ENCODE peak calls at places on chromosomes 1 and 21, in four cellular contexts. One of them, this sample, is unnamed.

GRCh38 chr1:220533504-220534109 is 5.7 kb downstream of the MARK1 start:
- DNase-seq in spleen: no peak
- DNase-seq in adrenal gland: no peak
- DNase-seq in tibial nerve: no peak
- DNase-seq in this sample: no peak

GRCh38 chr1:68229927-68230812 is 2.2 kb downstream of the WLS start:
- DNase-seq in spleen: no peak
- DNase-seq in adrenal gland: peak
- DNase-seq in tibial nerve: no peak
- DNase-seq in this sample: no peak

GRCh38 chr1:85850238-85850637 is 142.0 kb upstream of the ZNHIT6 start:
- DNase-seq in spleen: no peak
- DNase-seq in adrenal gland: no peak
- DNase-seq in tibial nerve: no peak
- DNase-seq in this sample: no peak

GRCh38 chr1:17635811-17636210 is 96.3 kb downstream of the ARHGEF10L start:
- DNase-seq in spleen: no peak
- DNase-seq in adrenal gland: peak
- DNase-seq in tibial nerve: peak
- DNase-seq in this sample: no peak

GRCh38 chr1:243415663-243416365 is 160.0 kb downstream of the SDCCAG8 start:
- DNase-seq in spleen: no peak
- DNase-seq in adrenal gland: no peak
- DNase-seq in tibial nerve: no peak
- DNase-seq in this sample: no peak

GRCh38 chr1:158043232-158043631 is 49.8 kb downstream of the KIRREL1 start:
- DNase-seq in spleen: no peak
- DNase-seq in adrenal gland: no peak
- DNase-seq in tibial nerve: no peak
- DNase-seq in this sample: no peak

GRCh38 chr21:25903599-25903998 is 168.8 kb downstream of the GABPA start:
- DNase-seq in spleen: no peak
- DNase-seq in adrenal gland: no peak
- DNase-seq in tibial nerve: no peak
- DNase-seq in this sample: no peak

GRCh38 chr1:241555526-241555925 is 23.3 kb downstream of the KMO start:
- DNase-seq in spleen: no peak
- DNase-seq in adrenal gland: no peak
- DNase-seq in tibial nerve: no peak
- DNase-seq in this sample: no peak

GRCh38 chr1:180462099-180462498 is 40.3 kb downstream of the ACBD6 start:
- DNase-seq in spleen: no peak
- DNase-seq in adrenal gland: no peak
- DNase-seq in tibial nerve: no peak
- DNase-seq in this sample: no peak

GRCh38 chr1:15848143-15848928 is 829 bp downstream of the SPEN start:
- DNase-seq in spleen: peak
- DNase-seq in adrenal gland: peak
- DNase-seq in tibial nerve: no peak
- DNase-seq in this sample: peak

GRCh38 chr1:156963621-156964020 is 43.2 kb downstream of the LRRC71 start:
- DNase-seq in spleen: peak
- DNase-seq in adrenal gland: peak
- DNase-seq in tibial nerve: peak
- DNase-seq in this sample: peak

GRCh38 chr1:60281360-60281932 is 207.9 kb upstream of the C1orf87 start:
- DNase-seq in spleen: no peak
- DNase-seq in adrenal gland: peak
- DNase-seq in tibial nerve: peak
- DNase-seq in this sample: peak

GRCh38 chr1:166170075-166170474 is 3.3 kb upstream of the FAM78B start:
- DNase-seq in spleen: no peak
- DNase-seq in adrenal gland: no peak
- DNase-seq in tibial nerve: no peak
- DNase-seq in this sample: no peak

GRCh38 chr1:214463596-214463995 is 87.8 kb downstream of the PTPN14 start:
- DNase-seq in spleen: no peak
- DNase-seq in adrenal gland: no peak
- DNase-seq in tibial nerve: no peak
- DNase-seq in this sample: no peak

GRCh38 chr21:41864311-41865001 is 14.7 kb downstream of the PRDM15 start:
- DNase-seq in spleen: peak
- DNase-seq in adrenal gland: no peak
- DNase-seq in tibial nerve: no peak
- DNase-seq in this sample: no peak

GRCh38 chr1:235648954-235649721 is 446 bp downstream of the GNG4 start:
- DNase-seq in spleen: peak
- DNase-seq in adrenal gland: peak
- DNase-seq in tibial nerve: peak
- DNase-seq in this sample: peak

GRCh38 chr1:218669431-218669830 is 324.3 kb downstream of the TGFB2 start:
- DNase-seq in spleen: no peak
- DNase-seq in adrenal gland: no peak
- DNase-seq in tibial nerve: no peak
- DNase-seq in this sample: no peak

GRCh38 chr1:88801575-88802208 is 89.7 kb downstream of the GTF2B start:
- DNase-seq in spleen: no peak
- DNase-seq in adrenal gland: no peak
- DNase-seq in tibial nerve: no peak
- DNase-seq in this sample: no peak

GRCh38 chr1:19643113-19643512 is 998 bp upstream of the NBL1 start:
- DNase-seq in spleen: no peak
- DNase-seq in adrenal gland: no peak
- DNase-seq in tibial nerve: no peak
- DNase-seq in this sample: no peak

GRCh38 chr21:14900611-14901010 is 164.2 kb downstream of the NRIP1 start:
- DNase-seq in spleen: no peak
- DNase-seq in adrenal gland: no peak
- DNase-seq in tibial nerve: no peak
- DNase-seq in this sample: no peak

GRCh38 chr1:240126821-240127220 is 35.1 kb downstream of the FMN2 start:
- DNase-seq in spleen: no peak
- DNase-seq in adrenal gland: no peak
- DNase-seq in tibial nerve: no peak
- DNase-seq in this sample: no peak

GRCh38 chr1:54995013-54995760 is 3.5 kb upstream of the BSND start:
- DNase-seq in spleen: no peak
- DNase-seq in adrenal gland: no peak
- DNase-seq in tibial nerve: no peak
- DNase-seq in this sample: no peak

GRCh38 chr1:54996869-54997710 is 1.6 kb upstream of the BSND start:
- DNase-seq in spleen: no peak
- DNase-seq in adrenal gland: no peak
- DNase-seq in tibial nerve: no peak
- DNase-seq in this sample: no peak

GRCh38 chr1:54997711-54997986 is 1.1 kb upstream of the BSND start:
- DNase-seq in spleen: no peak
- DNase-seq in adrenal gland: no peak
- DNase-seq in tibial nerve: no peak
- DNase-seq in this sample: no peak

GRCh38 chr1:54995835-54996234 is 2.9 kb upstream of the BSND start:
- DNase-seq in spleen: no peak
- DNase-seq in adrenal gland: no peak
- DNase-seq in tibial nerve: no peak
- DNase-seq in this sample: no peak

DNA sequence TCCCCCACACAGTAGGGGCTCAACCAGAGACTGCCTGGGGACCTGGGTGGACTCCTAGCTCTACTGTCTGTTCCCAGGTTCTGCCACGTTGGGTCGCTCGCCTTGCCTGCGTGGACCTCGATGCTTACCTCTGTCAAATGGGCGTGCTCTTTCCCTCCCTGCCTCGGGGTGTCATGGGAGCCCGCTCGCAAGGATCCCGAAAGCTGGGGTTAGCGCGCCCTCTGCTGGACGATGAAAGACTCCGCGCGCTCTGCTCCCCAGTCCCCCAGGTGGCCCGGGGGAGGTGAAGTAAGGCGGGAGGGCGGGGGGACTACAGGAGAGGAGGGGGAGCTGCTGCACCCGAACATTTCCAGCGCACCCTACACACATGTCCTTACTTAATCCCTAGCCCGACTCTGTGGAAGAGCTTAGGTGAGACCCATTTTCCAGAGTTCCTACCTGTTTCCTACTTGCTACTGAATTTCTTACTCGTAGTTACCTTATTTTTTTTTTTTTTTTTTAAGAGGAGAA is 2.3 kb upstream of the BSND start:
- DNase-seq in spleen: peak
- DNase-seq in adrenal gland: peak
- DNase-seq in tibial nerve: peak
- DNase-seq in this sample: peak
- H3K4me3 ChIP-seq in spleen: peak
- H3K4me3 ChIP-seq in adrenal gland: no peak
- H3K4me3 ChIP-seq in tibial nerve: no peak
- H3K4me3 ChIP-seq in this sample: no peak

GRCh38 chr1:1757422-1758058 is 20.7 kb downstream of the NADK start:
- DNase-seq in spleen: peak
- DNase-seq in adrenal gland: no peak
- DNase-seq in tibial nerve: no peak
- DNase-seq in this sample: no peak

GRCh38 chr1:1759456-1760344 is 18.6 kb downstream of the NADK start:
- DNase-seq in spleen: peak
- DNase-seq in adrenal gland: peak
- DNase-seq in tibial nerve: no peak
- DNase-seq in this sample: no peak

GRCh38 chr1:1760345-1760650 is 18.0 kb downstream of the NADK start:
- DNase-seq in spleen: peak
- DNase-seq in adrenal gland: no peak
- DNase-seq in tibial nerve: no peak
- DNase-seq in this sample: no peak

GRCh38 chr1:1758059-1758621 is 20.1 kb downstream of the NADK start:
- DNase-seq in spleen: peak
- DNase-seq in adrenal gland: peak
- DNase-seq in tibial nerve: no peak
- DNase-seq in this sample: no peak

DNA sequence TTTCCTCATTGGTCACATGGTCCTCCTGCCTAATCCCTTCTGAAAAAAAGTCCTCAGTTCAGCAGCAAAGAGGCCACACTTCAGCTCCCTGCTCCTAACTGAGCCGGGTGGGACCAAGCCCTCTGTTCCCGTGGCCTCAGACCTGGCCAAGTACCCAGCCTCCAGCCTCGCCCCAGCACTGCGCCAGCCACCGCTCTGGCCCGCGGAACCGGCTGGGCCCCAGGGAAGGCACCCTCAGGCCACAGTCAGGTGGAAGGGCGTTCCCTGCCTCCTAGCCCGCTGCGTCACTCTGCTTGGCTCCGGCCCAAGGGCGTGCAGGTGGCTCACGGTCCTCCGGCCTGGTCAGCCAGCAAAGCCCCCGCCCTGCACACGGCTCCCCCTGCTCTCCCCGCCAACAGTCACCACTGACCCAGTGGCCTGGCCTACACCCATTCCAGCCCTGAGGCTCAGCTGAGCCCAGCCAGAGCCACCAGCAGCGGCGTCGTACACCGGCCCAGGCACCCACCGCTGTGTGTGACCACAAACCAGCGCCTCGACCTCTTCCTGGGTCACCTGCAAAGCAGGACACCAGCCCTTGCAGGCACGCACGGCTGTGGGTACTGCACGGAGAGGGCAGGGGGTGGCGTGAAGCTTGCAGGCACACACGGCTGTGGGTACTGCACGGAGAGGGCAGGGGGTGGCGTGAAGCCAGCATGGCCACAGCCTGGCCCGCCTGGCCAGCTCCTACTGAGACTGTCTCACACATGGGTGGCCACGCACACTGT is 19.4 kb downstream of the NADK start:
- DNase-seq in spleen: peak
- DNase-seq in adrenal gland: peak
- DNase-seq in tibial nerve: no peak
- DNase-seq in this sample: peak
- TF ChIP-seq POLR2A in spleen: no peak
- TF ChIP-seq POLR2A in adrenal gland: peak
- TF ChIP-seq POLR2A in tibial nerve: no peak
- TF ChIP-seq POLR2A in this sample: no peak

GRCh38 chr1:183589384-183589783 is 875 bp downstream of the NCF2 start:
- DNase-seq in spleen: no peak
- DNase-seq in adrenal gland: no peak
- DNase-seq in tibial nerve: no peak
- DNase-seq in this sample: no peak
- H3K4me3 ChIP-seq in spleen: peak
- H3K4me3 ChIP-seq in adrenal gland: no peak
- H3K4me3 ChIP-seq in tibial nerve: peak
- H3K4me3 ChIP-seq in this sample: no peak

GRCh38 chr1:28521502-28522164 is 15.8 kb downstream of the RCC1 start:
- DNase-seq in spleen: no peak
- DNase-seq in adrenal gland: no peak
- DNase-seq in tibial nerve: no peak
- DNase-seq in this sample: no peak

GRCh38 chr1:28530456-28530855 is 22.4 kb upstream of the TRNAU1AP start:
- DNase-seq in spleen: no peak
- DNase-seq in adrenal gland: no peak
- DNase-seq in tibial nerve: no peak
- DNase-seq in this sample: no peak

GRCh38 chr1:28526886-28527285 is 21.0 kb downstream of the RCC1 start:
- DNase-seq in spleen: no peak
- DNase-seq in adrenal gland: no peak
- DNase-seq in tibial nerve: no peak
- DNase-seq in this sample: no peak
- TF ChIP-seq POLR2A in spleen: no peak
- TF ChIP-seq POLR2A in adrenal gland: no peak
- TF ChIP-seq POLR2A in tibial nerve: no peak
- TF ChIP-seq POLR2A in this sample: no peak